ENCODE peak calls at places on chromosomes 2 and 18, in four cellular contexts. C is K562, N is HepG2, T is GM12878. F is an unnamed sample.

GRCh38 chr18:3447035-3447894 is 2.7 kb upstream of the TGIF1 start:
- DNase-seq in C (peak; percentile 68), N (no peak), T (no peak), F (peak; percentile 79)

GRCh38 chr2:96344011-96344410 is 8.4 kb downstream of the NCAPH start:
- DNase-seq in C (no peak), N (no peak), T (peak; percentile 91), F (no peak)

GRCh38 chr2:88632569-88632968 is 5.3 kb upstream of the EIF2AK3 start:
- DNase-seq in C (no peak), N (no peak), T (no peak), F (no peak)

GRCh38 chr2:233850745-233851144 is 3.6 kb downstream of the HJURP start:
- DNase-seq in C (no peak), N (no peak), T (no peak), F (no peak)

GRCh38 chr2:241218131-241219029 is 29.9 kb downstream of the ANO7 start:
- DNase-seq in C (peak; percentile 77), N (peak; percentile 68), T (peak; percentile 17), F (peak; percentile 84)

GRCh38 chr2:71678874-71679273 is 225.5 kb downstream of the DYSF start:
- DNase-seq in C (no peak), N (no peak), T (no peak), F (no peak)

GRCh38 chr2:215002500-215002899 is 135.9 kb downstream of the ABCA12 start:
- DNase-seq in C (peak; percentile 19), N (peak; percentile 39), T (no peak), F (peak; percentile 70)

GRCh38 chr2:223591596-223591995 is 10.6 kb downstream of the SCG2 start:
- DNase-seq in C (no peak), N (no peak), T (no peak), F (no peak)

GRCh38 chr2:105812180-105813044 is 67.7 kb downstream of the NCK2 start:
- DNase-seq in C (no peak), N (peak; percentile 60), T (no peak), F (no peak)

GRCh38 chr18:52082250-52082649 is 257.7 kb upstream of the DCC start:
- DNase-seq in C (no peak), N (peak; percentile 7), T (no peak), F (no peak)

GRCh38 chr2:234427081-234428058 is 69.5 kb downstream of the ARL4C start:
- DNase-seq in C (no peak), N (no peak), T (no peak), F (peak; percentile 93)

GRCh38 chr2:45588158-45588829 is 22.8 kb downstream of the SRBD1 start:
- DNase-seq in C (no peak), N (no peak), T (no peak), F (no peak)

GRCh38 chr2:109321570-109321969 is 192.6 kb downstream of the SH3RF3 start:
- DNase-seq in C (no peak), N (no peak), T (no peak), F (no peak)

GRCh38 chr2:183037281-183037659 is 987 bp downstream of the NCKAP1 start:
- DNase-seq in C (no peak), N (peak; percentile 20), T (no peak), F (no peak)

GRCh38 chr2:55838653-55839052 is 84.9 kb downstream of the EFEMP1 start:
- DNase-seq in C (no peak), N (no peak), T (no peak), F (no peak)

GRCh38 chr2:53257287-53257686 is 510.3 kb upstream of the CHAC2 start:
- DNase-seq in C (no peak), N (no peak), T (no peak), F (no peak)

GRCh38 chr2:102455061-102455670 is 17.9 kb upstream of the SLC9A4 start:
- DNase-seq in C (no peak), N (no peak), T (no peak), F (no peak)

DNA sequence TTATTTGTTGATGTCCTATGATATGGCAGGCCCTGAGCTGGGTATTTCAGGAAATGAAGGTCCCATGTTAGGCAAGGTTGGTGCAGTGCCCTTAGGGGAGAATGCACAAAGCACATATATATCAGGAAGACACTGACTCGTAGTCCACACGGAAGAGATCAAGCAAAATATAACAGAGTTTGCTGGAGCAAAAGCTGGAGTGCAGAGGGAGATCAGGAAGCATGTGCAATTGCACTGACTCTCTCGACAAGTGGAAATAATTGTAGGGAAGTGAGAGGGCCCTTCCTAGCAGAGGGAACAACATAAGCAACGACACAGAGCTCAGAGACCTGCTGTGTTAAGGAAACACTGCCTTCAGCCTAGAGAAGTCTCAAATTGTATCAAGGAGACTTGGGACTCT is 4.2 kb downstream of the ZNF385B start:
- DNase-seq in C (no peak), N (no peak), T (no peak), F (no peak)
- TF ChIP-seq CTCF in C (no peak), N (no peak), T (no peak), F (no peak)

GRCh38 chr2:43135583-43135982 is 90.8 kb downstream of the ZFP36L2 start:
- DNase-seq in C (no peak), N (no peak), T (no peak), F (no peak)

GRCh38 chr2:43134571-43134889 is 91.9 kb downstream of the ZFP36L2 start:
- DNase-seq in C (no peak), N (no peak), T (no peak), F (no peak)

GRCh38 chr2:43133336-43133707 is 93.1 kb downstream of the ZFP36L2 start:
- DNase-seq in C (no peak), N (no peak), T (no peak), F (no peak)

GRCh38 chr2:43132523-43133301 is 93.7 kb downstream of the ZFP36L2 start:
- DNase-seq in C (no peak), N (no peak), T (no peak), F (no peak)

GRCh38 chr2:43133708-43134570 is 92.5 kb downstream of the ZFP36L2 start:
- DNase-seq in C (no peak), N (no peak), T (no peak), F (no peak)
- TF ChIP-seq CREB1 in C (no peak), N (no peak), T (peak; percentile 67), F (no peak)

DNA sequence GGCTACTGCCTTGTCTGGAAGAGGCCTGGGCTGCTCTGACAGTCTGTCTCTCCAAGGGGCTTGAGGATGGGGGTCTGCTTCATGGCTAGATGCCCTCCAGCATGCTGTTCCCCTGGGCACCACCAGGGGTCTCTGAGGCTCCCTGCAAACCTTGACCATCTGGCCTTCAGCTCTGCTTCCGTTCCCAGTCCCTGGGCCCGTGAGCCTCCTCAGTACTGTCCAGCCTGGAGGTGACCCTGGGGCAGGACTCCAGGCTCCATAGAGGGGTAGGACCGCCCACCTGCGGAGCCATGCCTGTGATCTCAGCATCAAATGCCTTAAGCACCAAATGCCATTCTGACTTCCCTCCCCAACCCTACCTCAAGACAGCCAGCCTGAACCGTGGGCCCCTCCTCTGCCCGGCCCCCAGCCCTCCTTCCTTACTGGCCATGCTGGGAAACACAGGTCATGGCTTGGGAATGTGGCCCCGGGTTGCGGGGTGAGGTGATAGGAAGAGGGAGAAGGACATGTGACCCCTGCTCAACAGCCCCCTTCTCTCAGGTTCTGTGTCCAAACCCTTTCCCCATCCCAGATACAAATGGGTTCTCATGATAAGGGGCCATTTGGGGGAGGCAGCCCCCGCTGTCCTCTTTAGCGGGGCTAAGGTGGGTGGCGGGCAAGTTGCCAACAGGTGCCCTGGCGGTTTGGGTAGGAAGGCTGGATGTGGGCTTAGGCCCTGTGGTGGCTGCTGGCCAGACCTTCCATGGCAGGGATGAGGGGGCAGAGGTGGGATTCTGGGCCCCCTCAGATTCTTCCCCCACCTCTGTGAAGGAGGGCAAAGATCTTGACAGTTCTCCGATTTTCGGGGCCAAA is 25.0 kb downstream of the SPEG start:
- DNase-seq in C (peak; percentile 72), N (peak; percentile 58), T (no peak), F (peak; percentile 88)
- TF ChIP-seq JUNB in C (no peak), N (no peak), T (no peak), F (no peak)

GRCh38 chr18:33014060-33014796 is 241.4 kb upstream of the KLHL14 start:
- DNase-seq in C (no peak), N (peak; percentile 64), T (no peak), F (no peak)
- TF ChIP-seq CTCF in C (no peak), N (no peak), T (no peak), F (no peak)

GRCh38 chr2:219559156-219559915 is 12.0 kb downstream of the OBSL1 start:
- DNase-seq in C (no peak), N (no peak), T (no peak), F (no peak)
- TF ChIP-seq CREB1 in C (no peak), N (no peak), T (no peak), F (no peak)

GRCh38 chr2:50953021-50953420 is 78.9 kb downstream of the NRXN1 start:
- DNase-seq in C (no peak), N (peak; percentile 1), T (no peak), F (no peak)

GRCh38 chr2:50950996-50951395 is 80.9 kb downstream of the NRXN1 start:
- DNase-seq in C (no peak), N (no peak), T (no peak), F (no peak)

GRCh38 chr2:50948691-50949090 is 83.2 kb downstream of the NRXN1 start:
- DNase-seq in C (no peak), N (no peak), T (no peak), F (no peak)

GRCh38 chr2:50951416-50951815 is 80.5 kb downstream of the NRXN1 start:
- DNase-seq in C (no peak), N (no peak), T (no peak), F (no peak)

DNA sequence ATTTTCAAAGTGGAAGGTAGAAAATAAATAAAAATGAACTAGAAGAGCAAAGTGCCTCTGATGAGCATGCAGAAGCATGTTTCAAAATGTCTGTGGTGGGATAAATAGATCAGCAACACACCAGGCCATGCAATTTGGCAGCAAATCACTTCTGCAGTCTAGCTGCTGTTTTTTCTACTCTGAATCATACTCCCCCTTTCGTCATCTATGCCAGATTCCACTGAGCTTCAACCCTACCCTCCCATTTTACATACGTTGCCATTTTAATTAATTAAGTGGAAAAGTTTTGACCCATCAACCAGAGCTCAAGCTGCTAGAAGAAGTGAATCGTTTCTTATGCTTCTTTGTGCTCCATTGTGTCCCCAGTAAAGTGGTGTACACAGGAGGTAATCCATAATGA is 79.3 kb downstream of the NRXN1 start:
- DNase-seq in C (no peak), N (no peak), T (no peak), F (no peak)
- TF ChIP-seq JUNB in C (no peak), N (no peak), T (no peak), F (no peak)